ENCODE peak calls at places on chromosomes 6 and 20, in four cellular contexts. W is choroid plexus epithelial cell, K is kidney tubule cell, J is NAMALWA. L is an unnamed sample.

GRCh38 chr6:13539572-13539971 is 34.8 kb upstream of the SIRT5 start:
- DNase-seq in W (no peak), K (no peak), J (peak), L (no peak)

GRCh38 chr6:21995318-21995717 is 301.5 kb downstream of the PRL start:
- DNase-seq in W (no peak), K (no peak), J (no peak), L (no peak)

GRCh38 chr6:104483225-104483834 is 376.4 kb downstream of the HACE1 start:
- DNase-seq in W (peak), K (no peak), J (peak), L (peak)

GRCh38 chr20:63254536-63255384 is 497 bp upstream of the NKAIN4 start:
- DNase-seq in W (no peak), K (no peak), J (no peak), L (no peak)

GRCh38 chr6:57313711-57314471 is 3.5 kb upstream of the PRIM2 start:
- DNase-seq in W (peak), K (peak), J (no peak), L (no peak)

GRCh38 chr6:5028921-5029320 is 25.1 kb upstream of the RPP40 start:
- DNase-seq in W (no peak), K (no peak), J (no peak), L (no peak)

GRCh38 chr6:144190593-144190992 is 40.3 kb downstream of the STX11 start:
- DNase-seq in W (peak), K (peak), J (no peak), L (no peak)

GRCh38 chr20:59561228-59561605 is 43.1 kb upstream of the PHACTR3 start:
- DNase-seq in W (no peak), K (no peak), J (no peak), L (no peak)

GRCh38 chr6:166543603-166544293 is 42.7 kb downstream of the RAMACL start:
- DNase-seq in W (no peak), K (no peak), J (no peak), L (no peak)

GRCh38 chr20:835220-836045 is 1.9 kb downstream of the FAM110A start:
- DNase-seq in W (no peak), K (no peak), J (no peak), L (no peak)

GRCh38 chr6:47242483-47243386 is 67.0 kb downstream of the TNFRSF21 start:
- DNase-seq in W (peak), K (peak), J (peak), L (peak)

GRCh38 chr6:1596088-1596852 is 13.4 kb upstream of the FOXC1 start:
- DNase-seq in W (peak), K (peak), J (peak), L (peak)

GRCh38 chr20:36881888-36882287 is 6.0 kb downstream of the TLDC2 start:
- DNase-seq in W (no peak), K (peak), J (no peak), L (no peak)

GRCh38 chr20:13865825-13866351 is 81.1 kb downstream of the NDUFAF5 start:
- DNase-seq in W (no peak), K (peak), J (no peak), L (peak)

GRCh38 chr20:33372993-33373441 is 28.3 kb downstream of the CDK5RAP1 start:
- DNase-seq in W (peak), K (peak), J (no peak), L (no peak)

GRCh38 chr6:30981942-30982772 is 1.4 kb upstream of the MUC21 start:
- DNase-seq in W (peak), K (peak), J (no peak), L (no peak)

GRCh38 chr6:13357551-13358075 is 29.3 kb upstream of the TBC1D7 start:
- DNase-seq in W (peak), K (peak), J (no peak), L (no peak)

GRCh38 chr6:41733349-41733706 is 2.1 kb downstream of the TFEB start:
- DNase-seq in W (no peak), K (no peak), J (peak), L (peak)

GRCh38 chr20:31595654-31596411 is 9.3 kb upstream of the ID1 start:
- DNase-seq in W (peak), K (peak), J (no peak), L (no peak)

GRCh38 chr6:139965393-139965792 is 590.9 kb upstream of the CITED2 start:
- DNase-seq in W (peak), K (no peak), J (no peak), L (no peak)

GRCh38 chr6:161010418-161010817 is 18.8 kb downstream of the MAP3K4 start:
- DNase-seq in W (peak), K (peak), J (no peak), L (no peak)

GRCh38 chr6:11535801-11536230 is 1.7 kb upstream of the TMEM170B start:
- DNase-seq in W (peak), K (peak), J (peak), L (peak)

GRCh38 chr6:34457747-34458462 is 8.0 kb upstream of the PACSIN1 start:
- DNase-seq in W (no peak), K (no peak), J (no peak), L (no peak)

GRCh38 chr6:33426590-33427563 is 7.0 kb downstream of the SYNGAP1 start:
- DNase-seq in W (no peak), K (no peak), J (peak), L (peak)

GRCh38 chr6:6659600-6660327 is 71.2 kb downstream of the LY86 start:
- DNase-seq in W (no peak), K (no peak), J (peak), L (peak)

GRCh38 chr6:13787146-13787545 is 27.2 kb downstream of the MCUR1 start:
- DNase-seq in W (peak), K (no peak), J (no peak), L (no peak)

GRCh38 chr20:32972181-32973076 is 31.8 kb downstream of the SUN5 start:
- DNase-seq in W (peak), K (no peak), J (peak), L (peak)

GRCh38 chr20:10429443-10429981 is 4.5 kb downstream of the MKKS start:
- DNase-seq in W (no peak), K (no peak), J (no peak), L (no peak)

L was measured in NB4.